ENCODE peak calls at places on chromosomes 4 and X, in ten cellular contexts. A, I, D, P, C, H, M, V, T and U are unnamed samples.

GRCh38 chrX:129653985-129654651 is 638 bp downstream of the APLN start:
- DNase-seq in A (peak; percentile 33), I (peak; percentile 48), D (peak; percentile 18), P (no peak), C (no peak), H (peak; percentile 81), M (no peak), V (no peak), T (no peak), U (no peak)

GRCh38 chr4:4803216-4803903 is 56.1 kb upstream of the MSX1 start:
- DNase-seq in A (no peak), I (no peak), D (no peak), P (no peak), C (no peak), H (no peak), M (no peak), V (no peak), T (no peak), U (no peak)

GRCh38 chrX:37454537-37455285 is 105.5 kb downstream of the PRRG1 start:
- DNase-seq in A (no peak), I (no peak), D (peak; percentile 26), P (no peak), C (no peak), H (no peak), M (no peak), V (peak; percentile 74), T (no peak), U (no peak)

GRCh38 chr4:92843784-92844183 is 540.0 kb downstream of the GRID2 start:
- DNase-seq in A (no peak), I (no peak), D (no peak), P (no peak), C (no peak), H (no peak), M (no peak), V (no peak), T (no peak), U (no peak)

GRCh38 chr4:132330994-132331393 is 818.1 kb upstream of the PCDH10 start:
- DNase-seq in A (no peak), I (no peak), D (no peak), P (no peak), C (no peak), H (no peak), M (no peak), V (no peak), T (no peak), U (no peak)

GRCh38 chrX:80808854-80809493 is 703 bp downstream of the BRWD3 start:
- DNase-seq in A (no peak), I (peak; percentile 59), D (peak; percentile 46), P (peak; percentile 5), C (no peak), H (peak; percentile 64), M (no peak), V (peak; percentile 35), T (peak; percentile 42), U (no peak)

GRCh38 chr4:72496119-72496518 is 72.9 kb downstream of the ADAMTS3 start:
- DNase-seq in A (no peak), I (no peak), D (peak; percentile 24), P (no peak), C (no peak), H (no peak), M (no peak), V (no peak), T (no peak), U (no peak)

GRCh38 chrX:69153060-69153730 is 12.1 kb downstream of the PJA1 start:
- DNase-seq in A (no peak), I (no peak), D (no peak), P (no peak), C (no peak), H (no peak), M (no peak), V (peak; percentile 53), T (peak; percentile 4), U (no peak)

GRCh38 chr4:100340534-100341364 is 150.5 kb upstream of the DDIT4L start:
- DNase-seq in A (no peak), I (no peak), D (peak; percentile 80), P (no peak), C (no peak), H (no peak), M (no peak), V (no peak), T (no peak), U (no peak)

GRCh38 chr4:114494257-114494803 is 104.3 kb upstream of the UGT8 start:
- DNase-seq in A (no peak), I (no peak), D (no peak), P (no peak), C (no peak), H (no peak), M (no peak), V (no peak), T (no peak), U (no peak)

DNA sequence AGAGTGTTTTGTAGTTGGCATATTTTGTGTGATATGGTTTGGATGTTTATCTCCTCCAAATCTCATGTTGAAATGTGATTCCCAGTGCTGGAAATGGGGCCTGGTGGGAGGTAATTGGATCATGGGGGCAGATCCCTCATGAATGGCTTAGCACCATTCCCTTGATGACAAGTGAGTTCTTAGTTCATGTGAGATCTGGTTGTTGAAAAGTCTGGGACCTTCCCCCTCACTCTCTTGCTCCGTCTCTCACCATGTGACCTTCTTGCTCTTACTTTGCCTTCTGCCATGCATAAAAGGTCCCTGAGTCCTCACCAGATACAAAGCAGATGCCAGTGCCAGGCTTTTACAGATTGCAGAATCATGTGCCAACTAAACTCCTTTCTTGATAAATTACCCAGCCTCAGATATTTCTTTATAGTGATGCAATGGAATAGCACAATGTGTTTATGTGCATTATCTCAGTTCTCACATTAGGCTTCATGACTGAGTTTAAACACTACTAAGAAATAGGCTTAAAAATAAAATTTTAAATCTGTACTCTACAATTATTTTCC is 1348.8 kb downstream of the STIM2 start:
- DNase-seq in A (no peak), I (no peak), D (no peak), P (no peak), C (no peak), H (no peak), M (no peak), V (no peak), T (no peak), U (no peak)
- H3K9me3 ChIP-seq in A (no peaks in the 10 kb centered on the region), I (no peaks in the 10 kb centered on the region), D (no peaks in the 10 kb centered on the region), P (no peaks in the 10 kb centered on the region), C (no peaks in the 10 kb centered on the region), H (no peaks in the 10 kb centered on the region), M (peaks cover 35% of the 10 kb centered on the region), V (no peaks in the 10 kb centered on the region), T (no peaks in the 10 kb centered on the region), U (no peaks in the 10 kb centered on the region)

GRCh38 chrX:2412131-2412530 is 88.6 kb downstream of the DHRSX start:
- DNase-seq in A (no peak), I (no peak), D (no peak), P (no peak), C (no peak), H (no peak), M (no peak), V (no peak), T (no peak), U (no peak)

GRCh38 chrX:2410279-2411020 is 90.3 kb downstream of the DHRSX start:
- DNase-seq in A (no peak), I (no peak), D (no peak), P (no peak), C (no peak), H (no peak), M (no peak), V (no peak), T (no peak), U (no peak)

GRCh38 chrX:2408856-2409255 is 91.9 kb downstream of the DHRSX start:
- DNase-seq in A (no peak), I (no peak), D (no peak), P (no peak), C (no peak), H (no peak), M (no peak), V (no peak), T (no peak), U (no peak)

GRCh38 chrX:2406891-2407518 is 93.8 kb downstream of the DHRSX start:
- DNase-seq in A (no peak), I (no peak), D (no peak), P (no peak), C (no peak), H (no peak), M (peak; percentile 25), V (no peak), T (no peak), U (no peak)

DNA sequence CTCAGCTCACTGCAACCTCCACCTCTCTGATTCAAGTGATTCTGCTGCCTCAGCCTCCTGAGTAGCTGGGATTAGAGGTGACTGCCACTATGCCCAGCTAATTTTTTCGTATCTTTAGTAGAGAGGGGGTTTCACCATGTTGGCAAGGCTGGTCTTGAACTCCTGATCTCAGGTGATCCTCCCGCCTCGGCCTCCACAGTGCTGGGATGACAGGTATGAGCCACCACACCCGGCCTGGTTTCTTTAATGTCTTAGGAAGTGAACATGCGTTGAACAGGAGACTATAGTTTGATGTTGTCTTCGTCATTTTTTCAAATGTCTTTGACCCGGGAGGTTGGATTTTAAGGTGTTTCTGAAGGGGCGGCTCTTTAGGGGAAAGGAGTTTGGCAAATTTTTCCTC is 91.0 kb downstream of the DHRSX start:
- DNase-seq in A (no peak), I (no peak), D (no peak), P (no peak), C (no peak), H (no peak), M (no peak), V (no peak), T (no peak), U (no peak)
- H3K9me3 ChIP-seq in A (no peaks in the 10 kb centered on the region), I (no peaks in the 10 kb centered on the region), D (no peaks in the 10 kb centered on the region), P (peaks cover 10% of the 10 kb centered on the region), C (peaks cover 9% of the 10 kb centered on the region), H (no peaks in the 10 kb centered on the region), M (peaks cover 8% of the 10 kb centered on the region), V (no peaks in the 10 kb centered on the region), T (peaks cover 6% of the 10 kb centered on the region), U (no peaks in the 10 kb centered on the region)

GRCh38 chrX:56308726-56309125 is 76.6 kb downstream of the KLF8 start:
- DNase-seq in A (no peak), I (no peak), D (no peak), P (no peak), C (no peak), H (no peak), M (no peak), V (no peak), T (no peak), U (no peak)
- H3K9me3 ChIP-seq in A (no peaks in the 10 kb centered on the region), I (no peaks in the 10 kb centered on the region), D (no peaks in the 10 kb centered on the region), P (no peaks in the 10 kb centered on the region), C (no peaks in the 10 kb centered on the region), H (peaks cover 18% of the 10 kb centered on the region), M (no peaks in the 10 kb centered on the region), V (no peaks in the 10 kb centered on the region), T (no peaks in the 10 kb centered on the region), U (no peaks in the 10 kb centered on the region)

GRCh38 chr4:608236-608635 is 17.1 kb upstream of the PDE6B start:
- DNase-seq in A (no peak), I (no peak), D (no peak), P (no peak), C (no peak), H (no peak), M (no peak), V (no peak), T (no peak), U (no peak)
- H3K9me3 ChIP-seq in A (no peaks in the 10 kb centered on the region), I (no peaks in the 10 kb centered on the region), D (no peaks in the 10 kb centered on the region), P (no peaks in the 10 kb centered on the region), C (peaks cover 8% of the 10 kb centered on the region), H (no peaks in the 10 kb centered on the region), M (no peaks in the 10 kb centered on the region), V (no peaks in the 10 kb centered on the region), T (no peaks in the 10 kb centered on the region), U (no peaks in the 10 kb centered on the region)